ENCODE peak calls at places on chromosomes 11 and 22, in eight cellular contexts. One of them, this sample, is unnamed.

GRCh38 chr11:32870676-32871075 is 21.9 kb upstream of the QSER1 start:
- DNase-seq in stimulated activated effector memory CD8-positive, alpha-beta T cell treated with anti-CD3 and anti-CD28 coated beads, Interleukin-12 subunit alpha, Interleukin-12 subunit beta, amount 100 ng/mL, for 72 hours: no peak
- DNase-seq in substantia nigra: no peak
- DNase-seq in T follicular helper cell: no peak
- DNase-seq in psoas muscle: no peak
- DNase-seq in RCC 7860: no peak
- DNase-seq in hypothalamus: no peak
- DNase-seq in colonic mucosa: no peak
- DNase-seq in this sample: no peak

GRCh38 chr11:45405916-45406670 is 120.0 kb upstream of the SYT13 start:
- DNase-seq in stimulated activated effector memory CD8-positive, alpha-beta T cell treated with anti-CD3 and anti-CD28 coated beads, Interleukin-12 subunit alpha, Interleukin-12 subunit beta, amount 100 ng/mL, for 72 hours: no peak
- DNase-seq in substantia nigra: no peak
- DNase-seq in T follicular helper cell: no peak
- DNase-seq in psoas muscle: no peak
- DNase-seq in RCC 7860: no peak
- DNase-seq in hypothalamus: no peak
- DNase-seq in colonic mucosa: no peak
- DNase-seq in this sample: no peak

GRCh38 chr11:129881570-129882170 is 13.7 kb downstream of the NFRKB start:
- DNase-seq in stimulated activated effector memory CD8-positive, alpha-beta T cell treated with anti-CD3 and anti-CD28 coated beads, Interleukin-12 subunit alpha, Interleukin-12 subunit beta, amount 100 ng/mL, for 72 hours: peak; percentile 52
- DNase-seq in substantia nigra: no peak
- DNase-seq in T follicular helper cell: peak; percentile 25
- DNase-seq in psoas muscle: no peak
- DNase-seq in RCC 7860: no peak
- DNase-seq in hypothalamus: no peak
- DNase-seq in colonic mucosa: peak; percentile 38
- DNase-seq in this sample: no peak

GRCh38 chr11:35335226-35335625 is 84.1 kb downstream of the SLC1A2 start:
- DNase-seq in stimulated activated effector memory CD8-positive, alpha-beta T cell treated with anti-CD3 and anti-CD28 coated beads, Interleukin-12 subunit alpha, Interleukin-12 subunit beta, amount 100 ng/mL, for 72 hours: no peak
- DNase-seq in substantia nigra: no peak
- DNase-seq in T follicular helper cell: no peak
- DNase-seq in psoas muscle: peak; percentile 51
- DNase-seq in RCC 7860: no peak
- DNase-seq in hypothalamus: no peak
- DNase-seq in colonic mucosa: no peak
- DNase-seq in this sample: no peak

GRCh38 chr22:30866216-30866615 is 102.4 kb downstream of the MORC2 start:
- DNase-seq in stimulated activated effector memory CD8-positive, alpha-beta T cell treated with anti-CD3 and anti-CD28 coated beads, Interleukin-12 subunit alpha, Interleukin-12 subunit beta, amount 100 ng/mL, for 72 hours: no peak
- DNase-seq in substantia nigra: no peak
- DNase-seq in T follicular helper cell: no peak
- DNase-seq in psoas muscle: no peak
- DNase-seq in RCC 7860: no peak
- DNase-seq in hypothalamus: no peak
- DNase-seq in colonic mucosa: no peak
- DNase-seq in this sample: no peak

GRCh38 chr11:79492008-79492407 is 51.2 kb upstream of the TENM4 start:
- DNase-seq in stimulated activated effector memory CD8-positive, alpha-beta T cell treated with anti-CD3 and anti-CD28 coated beads, Interleukin-12 subunit alpha, Interleukin-12 subunit beta, amount 100 ng/mL, for 72 hours: no peak
- DNase-seq in substantia nigra: no peak
- DNase-seq in T follicular helper cell: no peak
- DNase-seq in psoas muscle: no peak
- DNase-seq in RCC 7860: no peak
- DNase-seq in hypothalamus: no peak
- DNase-seq in colonic mucosa: no peak
- DNase-seq in this sample: no peak

GRCh38 chr22:41682033-41682807 is 6.4 kb downstream of the SNU13 start:
- DNase-seq in stimulated activated effector memory CD8-positive, alpha-beta T cell treated with anti-CD3 and anti-CD28 coated beads, Interleukin-12 subunit alpha, Interleukin-12 subunit beta, amount 100 ng/mL, for 72 hours: peak; percentile 91
- DNase-seq in substantia nigra: peak; percentile 67
- DNase-seq in T follicular helper cell: peak; percentile 79
- DNase-seq in psoas muscle: peak; percentile 94
- DNase-seq in RCC 7860: peak; percentile 68
- DNase-seq in hypothalamus: peak; percentile 78
- DNase-seq in colonic mucosa: peak; percentile 89
- DNase-seq in this sample: peak; percentile 88

GRCh38 chr11:1572200-1573076 is at the start of gene DUSP8:
- DNase-seq in stimulated activated effector memory CD8-positive, alpha-beta T cell treated with anti-CD3 and anti-CD28 coated beads, Interleukin-12 subunit alpha, Interleukin-12 subunit beta, amount 100 ng/mL, for 72 hours: peak; percentile 93
- DNase-seq in substantia nigra: peak; percentile 77
- DNase-seq in T follicular helper cell: peak; percentile 95
- DNase-seq in psoas muscle: peak; percentile 96
- DNase-seq in RCC 7860: peak; percentile 78
- DNase-seq in hypothalamus: peak; percentile 91
- DNase-seq in colonic mucosa: peak; percentile 94
- DNase-seq in this sample: peak; percentile 85

GRCh38 chr11:26948881-26949280 is 45.0 kb upstream of the FIBIN start:
- DNase-seq in stimulated activated effector memory CD8-positive, alpha-beta T cell treated with anti-CD3 and anti-CD28 coated beads, Interleukin-12 subunit alpha, Interleukin-12 subunit beta, amount 100 ng/mL, for 72 hours: no peak
- DNase-seq in substantia nigra: no peak
- DNase-seq in T follicular helper cell: no peak
- DNase-seq in psoas muscle: no peak
- DNase-seq in RCC 7860: no peak
- DNase-seq in hypothalamus: no peak
- DNase-seq in colonic mucosa: no peak
- DNase-seq in this sample: no peak

GRCh38 chr22:30205281-30206115 is 41.1 kb downstream of the LIF start:
- DNase-seq in stimulated activated effector memory CD8-positive, alpha-beta T cell treated with anti-CD3 and anti-CD28 coated beads, Interleukin-12 subunit alpha, Interleukin-12 subunit beta, amount 100 ng/mL, for 72 hours: no peak
- DNase-seq in substantia nigra: no peak
- DNase-seq in T follicular helper cell: no peak
- DNase-seq in psoas muscle: peak; percentile 85
- DNase-seq in RCC 7860: peak; percentile 97
- DNase-seq in hypothalamus: peak; percentile 62
- DNase-seq in colonic mucosa: no peak
- DNase-seq in this sample: no peak

GRCh38 chr11:76773921-76774361 is 9.2 kb upstream of the TSKU start:
- DNase-seq in stimulated activated effector memory CD8-positive, alpha-beta T cell treated with anti-CD3 and anti-CD28 coated beads, Interleukin-12 subunit alpha, Interleukin-12 subunit beta, amount 100 ng/mL, for 72 hours: no peak
- DNase-seq in substantia nigra: no peak
- DNase-seq in T follicular helper cell: no peak
- DNase-seq in psoas muscle: peak; percentile 87
- DNase-seq in RCC 7860: no peak
- DNase-seq in hypothalamus: no peak
- DNase-seq in colonic mucosa: no peak
- DNase-seq in this sample: no peak

GRCh38 chr11:128840137-128840536 is 27.0 kb downstream of the KCNJ1 start:
- DNase-seq in stimulated activated effector memory CD8-positive, alpha-beta T cell treated with anti-CD3 and anti-CD28 coated beads, Interleukin-12 subunit alpha, Interleukin-12 subunit beta, amount 100 ng/mL, for 72 hours: no peak
- DNase-seq in substantia nigra: no peak
- DNase-seq in T follicular helper cell: peak; percentile 30
- DNase-seq in psoas muscle: no peak
- DNase-seq in RCC 7860: no peak
- DNase-seq in hypothalamus: no peak
- DNase-seq in colonic mucosa: no peak
- DNase-seq in this sample: no peak

GRCh38 chr22:42646569-42647525 is 2.3 kb downstream of the CYB5R3 start:
- DNase-seq in stimulated activated effector memory CD8-positive, alpha-beta T cell treated with anti-CD3 and anti-CD28 coated beads, Interleukin-12 subunit alpha, Interleukin-12 subunit beta, amount 100 ng/mL, for 72 hours: no peak
- DNase-seq in substantia nigra: no peak
- DNase-seq in T follicular helper cell: no peak
- DNase-seq in psoas muscle: peak; percentile 76
- DNase-seq in RCC 7860: no peak
- DNase-seq in hypothalamus: no peak
- DNase-seq in colonic mucosa: peak; percentile 73
- DNase-seq in this sample: no peak

GRCh38 chr11:114679505-114679904 is 1.2 kb downstream of the NXPE2 start:
- DNase-seq in stimulated activated effector memory CD8-positive, alpha-beta T cell treated with anti-CD3 and anti-CD28 coated beads, Interleukin-12 subunit alpha, Interleukin-12 subunit beta, amount 100 ng/mL, for 72 hours: no peak
- DNase-seq in substantia nigra: no peak
- DNase-seq in T follicular helper cell: no peak
- DNase-seq in psoas muscle: no peak
- DNase-seq in RCC 7860: no peak
- DNase-seq in hypothalamus: no peak
- DNase-seq in colonic mucosa: no peak
- DNase-seq in this sample: no peak

GRCh38 chr11:123323482-123324056 is 106.5 kb upstream of the GRAMD1B start:
- DNase-seq in stimulated activated effector memory CD8-positive, alpha-beta T cell treated with anti-CD3 and anti-CD28 coated beads, Interleukin-12 subunit alpha, Interleukin-12 subunit beta, amount 100 ng/mL, for 72 hours: no peak
- DNase-seq in substantia nigra: no peak
- DNase-seq in T follicular helper cell: no peak
- DNase-seq in psoas muscle: no peak
- DNase-seq in RCC 7860: no peak
- DNase-seq in hypothalamus: no peak
- DNase-seq in colonic mucosa: no peak
- DNase-seq in this sample: no peak

GRCh38 chr22:31947296-31947695 is 3.0 kb downstream of the YWHAH start:
- DNase-seq in stimulated activated effector memory CD8-positive, alpha-beta T cell treated with anti-CD3 and anti-CD28 coated beads, Interleukin-12 subunit alpha, Interleukin-12 subunit beta, amount 100 ng/mL, for 72 hours: no peak
- DNase-seq in substantia nigra: no peak
- DNase-seq in T follicular helper cell: peak; percentile 19
- DNase-seq in psoas muscle: no peak
- DNase-seq in RCC 7860: no peak
- DNase-seq in hypothalamus: no peak
- DNase-seq in colonic mucosa: peak; percentile 53
- DNase-seq in this sample: no peak

GRCh38 chr11:111840143-111840542 is 31.2 kb downstream of the ALG9 start:
- DNase-seq in stimulated activated effector memory CD8-positive, alpha-beta T cell treated with anti-CD3 and anti-CD28 coated beads, Interleukin-12 subunit alpha, Interleukin-12 subunit beta, amount 100 ng/mL, for 72 hours: no peak
- DNase-seq in substantia nigra: no peak
- DNase-seq in T follicular helper cell: no peak
- DNase-seq in psoas muscle: no peak
- DNase-seq in RCC 7860: no peak
- DNase-seq in hypothalamus: no peak
- DNase-seq in colonic mucosa: no peak
- DNase-seq in this sample: no peak

GRCh38 chr11:128902515-128903066 is 11.4 kb downstream of the KCNJ5 start:
- DNase-seq in stimulated activated effector memory CD8-positive, alpha-beta T cell treated with anti-CD3 and anti-CD28 coated beads, Interleukin-12 subunit alpha, Interleukin-12 subunit beta, amount 100 ng/mL, for 72 hours: no peak
- DNase-seq in substantia nigra: no peak
- DNase-seq in T follicular helper cell: no peak
- DNase-seq in psoas muscle: no peak
- DNase-seq in RCC 7860: no peak
- DNase-seq in hypothalamus: no peak
- DNase-seq in colonic mucosa: no peak
- DNase-seq in this sample: no peak

GRCh38 chr11:113587318-113587739 is 112.1 kb upstream of the DRD2 start:
- DNase-seq in stimulated activated effector memory CD8-positive, alpha-beta T cell treated with anti-CD3 and anti-CD28 coated beads, Interleukin-12 subunit alpha, Interleukin-12 subunit beta, amount 100 ng/mL, for 72 hours: peak; percentile 65
- DNase-seq in substantia nigra: no peak
- DNase-seq in T follicular helper cell: no peak
- DNase-seq in psoas muscle: no peak
- DNase-seq in RCC 7860: peak; percentile 37
- DNase-seq in hypothalamus: no peak
- DNase-seq in colonic mucosa: no peak
- DNase-seq in this sample: no peak

GRCh38 chr11:113436672-113437252 is 38.4 kb downstream of the DRD2 start:
- DNase-seq in stimulated activated effector memory CD8-positive, alpha-beta T cell treated with anti-CD3 and anti-CD28 coated beads, Interleukin-12 subunit alpha, Interleukin-12 subunit beta, amount 100 ng/mL, for 72 hours: no peak
- DNase-seq in substantia nigra: no peak
- DNase-seq in T follicular helper cell: no peak
- DNase-seq in psoas muscle: no peak
- DNase-seq in RCC 7860: no peak
- DNase-seq in hypothalamus: no peak
- DNase-seq in colonic mucosa: no peak
- DNase-seq in this sample: no peak

GRCh38 chr11:67605231-67606011 is 1.3 kb upstream of the NDUFV1 start:
- DNase-seq in stimulated activated effector memory CD8-positive, alpha-beta T cell treated with anti-CD3 and anti-CD28 coated beads, Interleukin-12 subunit alpha, Interleukin-12 subunit beta, amount 100 ng/mL, for 72 hours: no peak
- DNase-seq in substantia nigra: no peak
- DNase-seq in T follicular helper cell: no peak
- DNase-seq in psoas muscle: peak; percentile 48
- DNase-seq in RCC 7860: no peak
- DNase-seq in hypothalamus: no peak
- DNase-seq in colonic mucosa: no peak
- DNase-seq in this sample: no peak

This sample was measured in lung.